ENCODE peak calls at places on chromosomes 16 and 17, in ten cellular contexts. M is HFF-Myc, W is hepatocyte, N is breast epithelium, Y is bronchial epithelial cell, T is left ventricle myocardium inferior, R is K562, I is lower leg skin, K is right lobe of liver, L is fibroblast of mammary gland. G is an unnamed sample.
A peak's percentile ranks its signal among the peaks of the same experiment; 100 is the strongest.

GRCh38 chr16:74469946-74470478 is 48.7 kb upstream of the CLEC18B start:
- DNase-seq in I (no peak), N (no peak), T (no peak), Y (no peak), W (no peak), K (no peak), R (no peak), M (no peak), L (no peak), G (no peak)

GRCh38 chr16:84836234-84836647 is 16.5 kb downstream of the CRISPLD2 start:
- DNase-seq in Y (peak; percentile 76), T (peak; percentile 73), K (no peak), L (peak; percentile 100), R (no peak), N (peak; percentile 96), M (peak; percentile 96), W (peak; percentile 79), I (peak; percentile 71), G (no peak)

GRCh38 chr17:7576432-7576937 is 3.0 kb upstream of the CD68 start:
- DNase-seq in W (no peak), I (no peak), Y (no peak), T (no peak), M (no peak), R (no peak), K (no peak), N (no peak), L (no peak), G (no peak)

GRCh38 chr16:1832831-1833454 is 5.9 kb downstream of the FAHD1 start:
- DNase-seq in K (no peak), N (no peak), W (peak; percentile 32), T (no peak), R (peak; percentile 63), I (no peak), M (no peak), L (no peak), Y (peak; percentile 90), G (no peak)

GRCh38 chr17:50589112-50589712 is 28.7 kb downstream of the CACNA1G start:
- DNase-seq in M (no peak), R (no peak), N (no peak), I (no peak), T (no peak), Y (peak; percentile 49), K (no peak), L (no peak), W (no peak), G (no peak)

GRCh38 chr17:82475458-82475857 is 16.9 kb downstream of the NARF start:
- DNase-seq in Y (no peak), T (no peak), R (no peak), W (no peak), L (no peak), I (no peak), K (no peak), N (no peak), M (no peak), G (no peak)

GRCh38 chr17:47611372-47612350 is 38.1 kb upstream of the KPNB1 start:
- DNase-seq in L (peak; percentile 23), I (no peak), Y (no peak), K (no peak), T (no peak), M (no peak), W (no peak), R (no peak), N (no peak), G (no peak)

GRCh38 chr17:10699861-10700260 is 2.5 kb downstream of the ADPRM start:
- DNase-seq in L (no peak), M (no peak), I (no peak), N (no peak), W (no peak), K (no peak), Y (no peak), R (no peak), T (no peak), G (no peak)

GRCh38 chr17:78774456-78774855 is 7.6 kb downstream of the CYTH1 start:
- DNase-seq in K (peak; percentile 27), W (no peak), L (no peak), R (no peak), M (no peak), T (no peak), Y (no peak), I (no peak), N (no peak), G (no peak)

GRCh38 chr17:80101946-80102706 is 745 bp downstream of the GAA start:
- DNase-seq in L (peak; percentile 63), N (no peak), K (no peak), Y (peak; percentile 12), W (peak; percentile 38), M (no peak), R (no peak), T (no peak), I (peak; percentile 29), G (no peak)

GRCh38 chr17:58329035-58329807 is 626 bp upstream of the TSPOAP1 start:
- DNase-seq in K (peak; percentile 73), T (peak; percentile 30), R (peak; percentile 59), W (no peak), Y (no peak), M (no peak), I (no peak), N (no peak), L (no peak), G (no peak)

GRCh38 chr16:57476546-57477410 is 9.5 kb downstream of the DOK4 start:
- DNase-seq in Y (no peak), T (no peak), R (peak; percentile 38), W (no peak), N (no peak), I (no peak), M (no peak), K (no peak), L (no peak), G (no peak)

GRCh38 chr16:24883714-24884151 is 38.0 kb downstream of the SLC5A11 start:
- DNase-seq in R (peak; percentile 60), W (no peak), T (no peak), M (no peak), Y (no peak), L (no peak), I (no peak), K (no peak), N (no peak), G (no peak)

GRCh38 chr16:87332150-87332549 is 15.0 kb upstream of the C16orf95 start:
- DNase-seq in T (no peak), N (no peak), R (no peak), K (peak; percentile 35), M (no peak), L (peak; percentile 41), I (no peak), Y (no peak), W (no peak), G (peak; percentile 23)

GRCh38 chr17:231966-232807 is 50.7 kb upstream of the DOC2B start:
- DNase-seq in K (no peak), N (no peak), T (peak; percentile 6), Y (no peak), I (no peak), R (no peak), M (no peak), L (no peak), W (no peak), G (no peak)

GRCh38 chr17:64291268-64291851 is 28.3 kb upstream of the TEX2 start:
- DNase-seq in Y (no peak), L (peak; percentile 20), R (peak; percentile 50), K (no peak), M (no peak), T (no peak), I (no peak), N (no peak), W (no peak), G (peak; percentile 28)
- TF ChIP-seq CTCF in Y (no peak), L (peak; percentile 55), R (peak; percentile 73), K (no peak), M (peak; percentile 70), T (peak; percentile 11), I (no peak), N (no peak), W (peak; percentile 25), G (no peak)

GRCh38 chr17:28494445-28495188 is 11.5 kb upstream of the FOXN1 start:
- DNase-seq in M (peak; percentile 30), Y (peak; percentile 50), N (peak; percentile 58), T (peak; percentile 66), L (peak; percentile 52), I (peak; percentile 63), R (peak; percentile 89), K (peak; percentile 78), W (peak; percentile 83), G (peak; percentile 90)

GRCh38 chr17:28493467-28493866 is 12.7 kb upstream of the FOXN1 start:
- DNase-seq in N (no peak), R (no peak), L (peak; percentile 25), W (no peak), T (no peak), M (peak; percentile 2), K (no peak), Y (no peak), I (no peak), G (no peak)

GRCh38 chr17:28491286-28491685 is 14.9 kb upstream of the FOXN1 start:
- DNase-seq in N (no peak), M (no peak), R (no peak), T (no peak), W (no peak), L (no peak), Y (no peak), K (no peak), I (no peak), G (no peak)

GRCh38 chr17:28491860-28492259 is 14.3 kb upstream of the FOXN1 start:
- DNase-seq in I (no peak), N (no peak), M (no peak), W (no peak), T (no peak), Y (no peak), L (no peak), R (no peak), K (no peak), G (no peak)

GRCh38 chr17:28492352-28493310 is 13.5 kb upstream of the FOXN1 start:
- DNase-seq in M (no peak), L (no peak), N (peak; percentile 28), R (no peak), T (no peak), W (no peak), K (no peak), I (no peak), Y (peak; percentile 91), G (no peak)
- TF ChIP-seq CTCF in M (no peak), L (no peak), N (no peak), R (no peak), T (no peak), W (no peak), K (no peak), I (no peak), Y (peak; percentile 52), G (no peak)

DNA sequence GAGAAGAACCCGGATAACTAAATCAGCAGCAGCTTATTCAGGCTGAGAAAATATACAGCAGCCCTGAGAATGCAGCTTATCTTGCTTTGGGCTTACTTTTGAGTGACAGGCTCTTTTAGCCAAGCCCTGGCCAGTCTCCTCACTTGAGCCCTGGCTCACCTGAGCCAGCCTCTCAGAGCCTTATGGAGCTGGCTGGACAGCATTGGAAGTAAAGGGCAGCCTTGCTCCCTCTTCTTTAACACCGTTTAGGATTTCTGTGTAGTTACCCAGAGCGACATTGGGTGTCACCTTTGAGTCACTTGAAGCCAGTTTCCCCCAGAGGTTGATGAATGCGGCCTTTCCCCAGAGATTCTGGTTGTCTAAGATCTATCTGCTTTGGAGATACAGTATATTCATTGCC is 7.7 kb upstream of the NPIPB2 start:
- DNase-seq in N (no peak), Y (peak; percentile 44), L (peak; percentile 63), K (no peak), I (peak; percentile 21), M (no peak), T (no peak), R (peak; percentile 47), W (peak; percentile 68), G (peak; percentile 59)
- TF ChIP-seq CTCF in N (peak; percentile 33), Y (peak; percentile 51), L (peak; percentile 46), K (peak; percentile 51), I (no peak), M (peak; percentile 60), T (peak; percentile 64), R (peak; percentile 72), W (peak; percentile 53), G (peak; percentile 66)

GRCh38 chr16:8855051-8855786 is 13.6 kb downstream of the CARHSP1 start:
- DNase-seq in W (no peak), N (no peak), M (no peak), L (no peak), I (no peak), K (no peak), Y (no peak), R (peak; percentile 76), T (no peak), G (peak; percentile 43)
- TF ChIP-seq CTCF in W (peak; percentile 9), N (no peak), M (peak; percentile 32), L (no peak), I (no peak), K (peak; percentile 16), Y (peak; percentile 21), R (peak; percentile 47), T (no peak), G (peak; percentile 52)

G was measured in Calu3.